ENCODE peak calls at places on chromosomes 4 and X, in six cellular contexts. N is GM12865; H is MV-4-11; E is IMR-90; A is stimulated activated CD4-positive, alpha-beta T cell treated with anti-CD3 and anti-CD28 coated beads, Interleukin-12 subunit alpha, Interleukin-12 subunit beta, amount 100 ng/mL, for 24 hours; R is mesothelial cell of epicardium. T is an unnamed sample.

GRCh38 chrX:108020631-108021030 is 24.2 kb upstream of the VSIG1 start:
- DNase-seq in N (peak), H (no peak), E (peak), A (no peak), R (no peak), T (peak)

GRCh38 chr4:139555705-139556070 is 331 bp downstream of the SETD7 start:
- DNase-seq in N (no peak), H (no peak), E (no peak), A (no peak), R (no peak), T (peak)

GRCh38 chrX:25442501-25442900 is 426.7 kb upstream of the ARX start:
- DNase-seq in N (no peak), H (no peak), E (no peak), A (no peak), R (no peak), T (peak)

GRCh38 chrX:67587946-67588624 is 44.3 kb downstream of the AR start:
- DNase-seq in N (no peak), H (no peak), E (no peak), A (no peak), R (no peak), T (no peak)

GRCh38 chr4:157045507-157046127 is 30.3 kb upstream of the GLRB start:
- DNase-seq in N (peak), H (peak), E (peak), A (no peak), R (no peak), T (peak)

GRCh38 chr4:128649575-128650205 is 159.8 kb upstream of the JADE1 start:
- DNase-seq in N (no peak), H (no peak), E (peak), A (no peak), R (no peak), T (no peak)

GRCh38 chrX:154486052-154486395 is 391 bp downstream of the UBL4A start:
- DNase-seq in N (peak), H (no peak), E (no peak), A (no peak), R (peak), T (peak)

GRCh38 chr4:65416875-65417274 is 253.4 kb downstream of the EPHA5 start:
- DNase-seq in N (no peak), H (no peak), E (no peak), A (no peak), R (no peak), T (no peak)

GRCh38 chr4:108036252-108036651 is 46.6 kb downstream of the HADH start:
- DNase-seq in N (peak), H (no peak), E (no peak), A (peak), R (no peak), T (no peak)

GRCh38 chr4:2745516-2745915 is 10.6 kb downstream of the TNIP2 start:
- DNase-seq in N (no peak), H (no peak), E (no peak), A (no peak), R (no peak), T (no peak)